ENCODE peak calls at places on chromosomes 5 and 9, in four cellular contexts. V is dorsolateral prefrontal cortex, C is fibroblast of lung, M is tibial artery. J is an unnamed sample.

GRCh38 chr5:57598756-57599155 is 116.1 kb upstream of the ACTBL2 start:
- DNase-seq in V (no peak), C (peak; percentile 90), M (no peak), J (no peak)

GRCh38 chr5:96905864-96906263 is 29.6 kb downstream of the ERAP2 start:
- DNase-seq in V (no peak), C (no peak), M (no peak), J (no peak)

GRCh38 chr9:136765041-136765440 is 723 bp upstream of the LCN15 start:
- DNase-seq in V (no peak), C (no peak), M (no peak), J (no peak)

GRCh38 chr9:76372345-76372744 is 21.9 kb downstream of the RFK start:
- DNase-seq in V (no peak), C (peak; percentile 22), M (no peak), J (no peak)

GRCh38 chr9:69582544-69583297 is 89.5 kb downstream of the APBA1 start:
- DNase-seq in V (no peak), C (no peak), M (peak; percentile 41), J (no peak)

GRCh38 chr9:72351538-72352453 is 13.2 kb downstream of the ZFAND5 start:
- DNase-seq in V (no peak), C (peak; percentile 83), M (no peak), J (no peak)

GRCh38 chr9:75071530-75072122 is 16.3 kb downstream of the NMRK1 start:
- DNase-seq in V (no peak), C (peak; percentile 25), M (no peak), J (no peak)

GRCh38 chr5:24492231-24492630 is 152.5 kb downstream of the CDH10 start:
- DNase-seq in V (no peak), C (peak; percentile 4), M (no peak), J (no peak)

GRCh38 chr9:113573303-113573958 is 109.9 kb downstream of the RGS3 start:
- DNase-seq in V (no peak), C (no peak), M (peak; percentile 11), J (no peak)

DNA sequence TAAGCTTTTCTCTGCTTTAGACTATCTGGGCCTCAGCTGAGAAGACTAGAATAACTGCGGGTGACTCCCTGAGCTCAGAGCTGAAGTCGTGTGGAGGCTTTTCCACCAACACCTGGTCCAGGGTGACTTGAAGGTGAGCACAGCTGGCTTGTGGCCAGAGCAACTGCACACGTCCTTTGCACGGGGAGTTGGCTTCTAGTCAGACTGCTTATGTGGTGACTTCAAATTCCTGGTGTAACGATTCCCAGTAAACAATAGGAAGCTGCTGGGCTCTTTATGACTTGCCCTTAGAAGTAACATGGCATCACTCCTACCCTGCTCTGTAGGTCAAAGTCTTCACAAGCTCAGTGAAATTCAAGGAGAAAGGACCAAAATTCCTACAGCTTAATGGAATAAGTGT is 800.6 kb upstream of the CDH6 start:
- DNase-seq in V (no peak), C (no peak), M (no peak), J (no peak)
- H3K4me3 ChIP-seq in V (no peak overlapping the region), C (no peak overlapping the region), M (no peak overlapping the region), J (no peak overlapping the region)

GRCh38 chr9:80928697-80929096 is 760.6 kb downstream of the TLE1 start:
- DNase-seq in V (no peak), C (no peak), M (no peak), J (no peak)

GRCh38 chr9:80932181-80932580 is 757.2 kb downstream of the TLE1 start:
- DNase-seq in V (no peak), C (no peak), M (no peak), J (no peak)

GRCh38 chr9:80922544-80922943 is 766.8 kb downstream of the TLE1 start:
- DNase-seq in V (no peak), C (no peak), M (no peak), J (no peak)

GRCh38 chr9:80931163-80931562 is 758.2 kb downstream of the TLE1 start:
- DNase-seq in V (no peak), C (no peak), M (no peak), J (no peak)

DNA sequence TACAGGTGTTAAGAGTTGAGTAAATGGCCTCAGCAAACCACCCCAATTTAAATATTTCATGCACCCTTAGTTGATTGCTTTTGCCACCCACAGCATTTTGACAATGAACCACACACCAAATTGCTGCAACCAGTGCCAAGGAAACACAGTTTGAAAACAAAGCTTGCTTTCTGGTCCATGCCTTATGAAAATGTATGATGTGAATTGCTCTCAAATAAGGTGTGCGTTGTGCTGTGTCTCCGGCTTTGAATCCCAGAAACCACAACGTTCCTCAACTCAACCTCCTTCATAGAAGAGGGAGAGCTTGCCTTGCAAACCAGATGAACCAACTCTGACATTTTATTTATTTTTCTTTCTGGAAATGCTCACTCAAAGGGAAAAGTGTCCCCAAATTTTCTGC is 762.7 kb downstream of the TLE1 start:
- DNase-seq in V (no peak), C (no peak), M (no peak), J (no peak)
- H3K4me3 ChIP-seq in V (no peak overlapping the region), C (no peak overlapping the region), M (no peak overlapping the region), J (no peak overlapping the region)

GRCh38 chr5:2750026-2750757 is 1.3 kb downstream of the IRX2 start:
- DNase-seq in V (no peak), C (no peak), M (no peak), J (no peak)

GRCh38 chr5:2748180-2748840 is 3.2 kb downstream of the IRX2 start:
- DNase-seq in V (no peak), C (no peak), M (no peak), J (no peak)

GRCh38 chr5:2748841-2749513 is 2.5 kb downstream of the IRX2 start:
- DNase-seq in V (no peak), C (no peak), M (no peak), J (no peak)

GRCh38 chr5:2750758-2751464 is 566 bp downstream of the IRX2 start:
- DNase-seq in V (no peak), C (peak; percentile 50), M (no peak), J (no peak)

GRCh38 chr5:2749514-2750025 is 1.9 kb downstream of the IRX2 start:
- DNase-seq in V (no peak), C (peak; percentile 60), M (no peak), J (no peak)
- H3K4me3 ChIP-seq in V (no peak overlapping the region), C (peak overlapping the region; percentile 42), M (no peak overlapping the region), J (no peak overlapping the region)

GRCh38 chr9:27188426-27188825 is 79.4 kb downstream of the TEK start:
- DNase-seq in V (no peak), C (no peak), M (no peak), J (no peak)
- H3K4me3 ChIP-seq in V (no peak overlapping the region), C (no peak overlapping the region), M (no peak overlapping the region), J (no peak overlapping the region)

DNA sequence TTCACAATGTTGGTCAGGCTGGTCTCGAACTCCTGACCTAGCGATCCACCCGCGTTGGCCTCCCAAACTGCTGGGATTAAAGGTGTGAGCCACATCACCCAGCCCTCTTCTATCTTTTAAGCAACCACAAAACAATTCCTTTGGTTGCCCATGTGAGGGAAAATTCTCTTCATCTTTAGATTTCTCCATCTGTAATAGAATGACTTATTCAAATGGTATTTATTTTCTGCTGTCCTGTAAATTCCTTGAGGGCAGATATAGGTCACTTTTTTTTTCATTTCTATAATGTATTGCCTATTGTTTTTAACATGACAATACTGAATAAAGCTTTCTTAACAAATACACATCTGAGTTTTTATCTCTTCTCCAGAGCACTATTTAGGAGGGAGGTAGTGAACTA is 595.7 kb downstream of the CAAP1 start:
- DNase-seq in V (no peak), C (peak; percentile 75), M (no peak), J (no peak)
- H3K4me3 ChIP-seq in V (no peak overlapping the region), C (no peak overlapping the region), M (no peak overlapping the region), J (no peak overlapping the region)

DNA sequence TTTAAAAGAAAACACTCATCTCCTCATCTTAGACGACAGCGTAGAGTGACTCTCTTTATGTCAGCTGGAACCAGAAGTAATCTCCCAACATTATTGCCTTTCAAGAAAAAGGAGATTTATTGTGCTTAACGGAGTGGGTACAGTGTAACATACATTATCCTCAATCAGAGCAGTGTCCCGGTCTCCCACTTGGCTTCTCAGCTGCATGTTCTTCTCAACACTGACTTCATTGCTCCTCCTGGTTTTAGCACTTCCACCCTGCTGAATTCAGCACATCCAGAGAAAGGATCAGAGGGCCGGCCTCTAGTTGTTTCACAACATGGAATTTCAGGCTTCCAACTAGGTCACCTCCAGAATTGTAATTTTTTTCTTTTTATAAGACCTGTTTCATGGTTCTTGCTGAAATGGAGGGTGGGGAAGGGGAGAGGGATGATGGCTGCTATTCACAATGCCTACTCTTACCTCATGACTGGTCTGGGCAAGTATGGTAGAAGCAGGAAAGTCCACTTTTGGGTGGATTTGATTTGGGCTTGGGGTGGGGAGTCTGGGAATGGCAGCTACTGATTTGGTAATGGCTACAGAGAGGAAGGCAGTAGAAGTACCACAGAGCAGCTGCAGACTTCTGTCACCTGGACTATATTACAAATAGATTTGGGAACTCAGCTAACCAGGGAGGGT is 52.8 kb upstream of the KIAA1958 start:
- DNase-seq in V (no peak), C (no peak), M (no peak), J (no peak)
- H3K4me3 ChIP-seq in V (no peak overlapping the region), C (no peak overlapping the region), M (no peak overlapping the region), J (no peak overlapping the region)

DNA sequence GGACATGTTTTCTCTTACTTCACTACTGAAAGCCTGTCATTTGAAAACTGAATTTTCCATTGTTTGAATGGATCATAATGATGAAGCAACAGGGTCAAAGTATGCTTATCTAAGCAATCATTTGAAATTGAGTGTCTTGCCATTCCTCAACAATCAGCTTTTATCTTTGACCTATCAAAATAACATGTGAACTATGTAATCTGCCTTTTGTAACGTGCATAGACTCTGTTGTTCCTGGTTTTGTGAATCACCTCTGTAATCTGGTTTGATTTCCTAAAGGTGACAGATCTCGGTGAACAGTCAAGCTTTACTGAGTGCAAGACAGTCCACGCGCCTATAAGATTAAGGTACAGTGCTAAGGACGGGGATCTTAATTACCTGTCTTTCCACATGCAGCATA is 3.3 kb downstream of the MEF2C start:
- DNase-seq in V (no peak), C (no peak), M (no peak), J (no peak)
- H3K4me3 ChIP-seq in V (peak overlapping the region; percentile 75), C (no peak overlapping the region), M (peak overlapping the region; percentile 73), J (no peak overlapping the region)

GRCh38 chr5:139752506-139753350 is 42.9 kb upstream of the PSD2 start:
- DNase-seq in V (no peak), C (peak; percentile 83), M (no peak), J (no peak)

GRCh38 chr5:139758510-139759036 is 37.0 kb upstream of the PSD2 start:
- DNase-seq in V (no peak), C (no peak), M (no peak), J (no peak)

GRCh38 chr5:139757727-139758509 is 37.7 kb upstream of the PSD2 start:
- DNase-seq in V (no peak), C (no peak), M (no peak), J (no peak)

GRCh38 chr5:139759219-139759721 is 36.3 kb upstream of the PSD2 start:
- DNase-seq in V (peak; percentile 55), C (peak; percentile 22), M (no peak), J (no peak)

GRCh38 chr5:139755892-139756671 is 39.5 kb upstream of the PSD2 start:
- DNase-seq in V (peak; percentile 56), C (peak; percentile 12), M (no peak), J (no peak)
- H3K4me3 ChIP-seq in V (peak overlapping the region; percentile 39), C (no peak overlapping the region), M (no peak overlapping the region), J (no peak overlapping the region)

GRCh38 chr9:2014148-2014547 is 999 bp upstream of the SMARCA2 start:
- DNase-seq in V (no peak), C (no peak), M (no peak), J (no peak)
- H3K4me3 ChIP-seq in V (peak overlapping the region; percentile 95), C (peak overlapping the region; percentile 84), M (peak overlapping the region; percentile 76), J (peak overlapping the region; percentile 84)